ENCODE peak calls at places on chromosomes 13 and 19, in eight cellular contexts. One of them, this sample, is unnamed.

GRCh38 chr19:45467456-45468158 is at the start of gene FOSB:
- DNase-seq in HepG2: peak; percentile 87
- DNase-seq in GM12878: no peak
- DNase-seq in K562: peak; percentile 92
- DNase-seq in IMR-90: peak; percentile 92
- DNase-seq in A549: peak; percentile 98
- DNase-seq in H1: no peak
- DNase-seq in HCT116: peak; percentile 91
- DNase-seq in this sample: peak; percentile 96

GRCh38 chr19:24029941-24030636 is 56.9 kb upstream of the ZNF254 start:
- DNase-seq in H1: no peak
- DNase-seq in A549: no peak
- DNase-seq in GM12878: no peak
- DNase-seq in K562: no peak
- DNase-seq in IMR-90: no peak
- DNase-seq in HepG2: peak; percentile 25
- DNase-seq in HCT116: no peak
- DNase-seq in this sample: no peak

GRCh38 chr13:49532593-49532992 is 36.8 kb downstream of the PHF11 start:
- DNase-seq in A549: no peak
- DNase-seq in HepG2: no peak
- DNase-seq in HCT116: no peak
- DNase-seq in H1: no peak
- DNase-seq in IMR-90: no peak
- DNase-seq in GM12878: no peak
- DNase-seq in K562: no peak
- DNase-seq in this sample: no peak

GRCh38 chr19:4014541-4015491 is 7.3 kb downstream of the PIAS4 start:
- DNase-seq in HepG2: no peak
- DNase-seq in HCT116: no peak
- DNase-seq in IMR-90: no peak
- DNase-seq in GM12878: no peak
- DNase-seq in H1: no peak
- DNase-seq in K562: peak; percentile 64
- DNase-seq in A549: no peak
- DNase-seq in this sample: peak; percentile 70

GRCh38 chr19:47537493-47537892 is 22.6 kb upstream of the NAPA start:
- DNase-seq in HCT116: no peak
- DNase-seq in H1: no peak
- DNase-seq in GM12878: no peak
- DNase-seq in HepG2: no peak
- DNase-seq in IMR-90: no peak
- DNase-seq in A549: no peak
- DNase-seq in K562: no peak
- DNase-seq in this sample: no peak

GRCh38 chr19:38044267-38045111 is 137.5 kb downstream of the SIPA1L3 start:
- DNase-seq in K562: no peak
- DNase-seq in HCT116: no peak
- DNase-seq in HepG2: no peak
- DNase-seq in A549: peak; percentile 42
- DNase-seq in IMR-90: peak; percentile 68
- DNase-seq in H1: no peak
- DNase-seq in GM12878: no peak
- DNase-seq in this sample: no peak

GRCh38 chr13:98537740-98538139 is 39.2 kb downstream of the STK24 start:
- DNase-seq in K562: no peak
- DNase-seq in H1: no peak
- DNase-seq in GM12878: no peak
- DNase-seq in HepG2: no peak
- DNase-seq in IMR-90: no peak
- DNase-seq in A549: no peak
- DNase-seq in HCT116: no peak
- DNase-seq in this sample: no peak

GRCh38 chr13:91308299-91308698 is 39.2 kb upstream of the MIR17HG start:
- DNase-seq in K562: no peak
- DNase-seq in HCT116: no peak
- DNase-seq in IMR-90: no peak
- DNase-seq in H1: no peak
- DNase-seq in HepG2: no peak
- DNase-seq in A549: no peak
- DNase-seq in GM12878: no peak
- DNase-seq in this sample: no peak

GRCh38 chr13:74287672-74288169 is 153.5 kb upstream of the KLF12 start:
- DNase-seq in H1: no peak
- DNase-seq in K562: no peak
- DNase-seq in HCT116: no peak
- DNase-seq in GM12878: no peak
- DNase-seq in A549: peak; percentile 19
- DNase-seq in IMR-90: peak; percentile 64
- DNase-seq in HepG2: peak; percentile 89
- DNase-seq in this sample: peak; percentile 56

GRCh38 chr19:18791315-18791678 is 192 bp upstream of the COMP start:
- DNase-seq in HepG2: no peak
- DNase-seq in K562: no peak
- DNase-seq in HCT116: no peak
- DNase-seq in H1: no peak
- DNase-seq in IMR-90: no peak
- DNase-seq in GM12878: no peak
- DNase-seq in A549: no peak
- DNase-seq in this sample: no peak

GRCh38 chr19:18788782-18789421 is 2.2 kb downstream of the COMP start:
- DNase-seq in IMR-90: no peak
- DNase-seq in GM12878: no peak
- DNase-seq in HepG2: no peak
- DNase-seq in H1: no peak
- DNase-seq in A549: no peak
- DNase-seq in HCT116: no peak
- DNase-seq in K562: no peak
- DNase-seq in this sample: no peak

GRCh38 chr19:18789422-18789832 is 1.7 kb downstream of the COMP start:
- DNase-seq in H1: no peak
- DNase-seq in HCT116: no peak
- DNase-seq in K562: no peak
- DNase-seq in IMR-90: no peak
- DNase-seq in HepG2: no peak
- DNase-seq in A549: no peak
- DNase-seq in GM12878: no peak
- DNase-seq in this sample: no peak

GRCh38 chr19:18790566-18791314 is at the start of gene COMP:
- DNase-seq in IMR-90: no peak
- DNase-seq in GM12878: no peak
- DNase-seq in K562: no peak
- DNase-seq in HCT116: no peak
- DNase-seq in A549: no peak
- DNase-seq in H1: no peak
- DNase-seq in HepG2: no peak
- DNase-seq in this sample: no peak

GRCh38 chr19:18789883-18790565 is 1.1 kb downstream of the COMP start:
- DNase-seq in H1: peak; percentile 27
- DNase-seq in IMR-90: no peak
- DNase-seq in K562: peak; percentile 91
- DNase-seq in HCT116: no peak
- DNase-seq in A549: no peak
- DNase-seq in HepG2: no peak
- DNase-seq in GM12878: no peak
- DNase-seq in this sample: peak; percentile 69
- TF ChIP-seq RAD21 in H1: no peak
- TF ChIP-seq RAD21 in IMR-90: no peak
- TF ChIP-seq RAD21 in K562: no peak
- TF ChIP-seq RAD21 in HCT116: no peak
- TF ChIP-seq RAD21 in A549: no peak
- TF ChIP-seq RAD21 in HepG2: no peak
- TF ChIP-seq RAD21 in GM12878: no peak
- TF ChIP-seq RAD21 in this sample: no peak

DNA sequence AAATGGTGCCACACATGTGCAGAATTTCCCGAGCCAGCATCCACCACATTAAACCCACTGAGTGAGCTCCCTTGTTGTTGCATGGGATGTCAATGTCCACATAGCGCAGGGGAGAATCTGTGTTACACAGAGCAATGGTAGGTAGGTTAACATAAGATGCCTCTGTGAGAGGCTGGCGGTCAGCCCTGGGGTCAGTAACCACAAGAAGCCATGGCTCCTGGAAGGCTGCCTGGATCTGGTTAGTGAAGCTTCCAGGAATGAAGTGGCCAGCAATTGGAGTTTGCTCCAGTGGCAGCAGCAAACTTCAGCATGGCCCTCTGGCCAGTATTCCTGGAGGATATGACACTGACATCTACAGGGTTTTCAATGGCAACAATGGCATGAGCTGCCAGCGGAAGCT is 37.0 kb upstream of the PCDH9 start:
- DNase-seq in IMR-90: peak; percentile 35
- DNase-seq in K562: no peak
- DNase-seq in A549: no peak
- DNase-seq in HepG2: no peak
- DNase-seq in HCT116: no peak
- DNase-seq in H1: no peak
- DNase-seq in GM12878: no peak
- DNase-seq in this sample: no peak
- TF ChIP-seq RAD21 in IMR-90: no peak
- TF ChIP-seq RAD21 in K562: no peak
- TF ChIP-seq RAD21 in A549: no peak
- TF ChIP-seq RAD21 in HepG2: no peak
- TF ChIP-seq RAD21 in HCT116: no peak
- TF ChIP-seq RAD21 in H1: no peak
- TF ChIP-seq RAD21 in GM12878: no peak
- TF ChIP-seq RAD21 in this sample: no peak

GRCh38 chr19:9309139-9309973 is at the start of gene ZNF699:
- DNase-seq in IMR-90: peak; percentile 96
- DNase-seq in HepG2: peak; percentile 87
- DNase-seq in K562: peak; percentile 94
- DNase-seq in GM12878: peak; percentile 91
- DNase-seq in HCT116: peak; percentile 96
- DNase-seq in H1: peak; percentile 94
- DNase-seq in A549: peak; percentile 98
- DNase-seq in this sample: peak; percentile 95

GRCh38 chr19:9313756-9314155 is 4.1 kb upstream of the ZNF699 start:
- DNase-seq in H1: no peak
- DNase-seq in HepG2: no peak
- DNase-seq in A549: no peak
- DNase-seq in HCT116: no peak
- DNase-seq in K562: no peak
- DNase-seq in IMR-90: no peak
- DNase-seq in GM12878: no peak
- DNase-seq in this sample: no peak

GRCh38 chr19:9306443-9306842 is 3.2 kb downstream of the ZNF699 start:
- DNase-seq in GM12878: no peak
- DNase-seq in A549: no peak
- DNase-seq in HepG2: no peak
- DNase-seq in HCT116: no peak
- DNase-seq in K562: no peak
- DNase-seq in IMR-90: peak; percentile 76
- DNase-seq in H1: no peak
- DNase-seq in this sample: no peak

GRCh38 chr19:9308091-9308490 is 1.5 kb downstream of the ZNF699 start:
- DNase-seq in H1: no peak
- DNase-seq in HepG2: no peak
- DNase-seq in HCT116: no peak
- DNase-seq in K562: no peak
- DNase-seq in A549: no peak
- DNase-seq in GM12878: no peak
- DNase-seq in IMR-90: no peak
- DNase-seq in this sample: no peak

DNA sequence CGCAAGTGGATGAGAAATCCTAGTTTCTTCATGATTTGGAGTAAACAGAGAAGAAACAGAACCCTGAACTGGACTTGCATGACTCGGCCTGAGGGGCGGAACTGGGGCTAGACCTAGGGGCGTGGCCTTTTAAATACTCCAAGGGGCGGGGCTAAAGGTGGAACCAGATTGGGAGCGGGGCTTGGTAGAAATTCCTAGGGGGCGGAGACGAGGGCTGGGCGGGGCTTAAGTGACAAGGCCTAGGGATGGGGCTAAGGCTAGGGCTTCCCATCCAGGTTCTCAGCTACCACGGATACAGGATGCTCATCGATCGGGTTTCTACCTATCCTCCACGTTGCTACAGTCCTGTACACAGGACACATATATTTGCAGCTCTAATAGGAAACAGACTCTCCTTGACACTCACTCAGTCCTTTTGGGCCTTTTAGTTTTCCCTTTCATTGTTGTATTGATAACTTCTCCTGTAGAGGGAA is 372 bp upstream of the ZNF699 start:
- DNase-seq in H1: peak; percentile 88
- DNase-seq in GM12878: no peak
- DNase-seq in A549: peak; percentile 94
- DNase-seq in HepG2: no peak
- DNase-seq in HCT116: peak; percentile 91
- DNase-seq in IMR-90: peak; percentile 84
- DNase-seq in K562: peak; percentile 92
- DNase-seq in this sample: peak; percentile 92
- TF ChIP-seq RAD21 in H1: no peak
- TF ChIP-seq RAD21 in GM12878: no peak
- TF ChIP-seq RAD21 in A549: no peak
- TF ChIP-seq RAD21 in HepG2: no peak
- TF ChIP-seq RAD21 in HCT116: no peak
- TF ChIP-seq RAD21 in IMR-90: no peak
- TF ChIP-seq RAD21 in K562: no peak
- TF ChIP-seq RAD21 in this sample: no peak

GRCh38 chr13:46149272-46150133 is 32.5 kb downstream of the LCP1 start:
- DNase-seq in K562: no peak
- DNase-seq in HCT116: no peak
- DNase-seq in H1: no peak
- DNase-seq in GM12878: no peak
- DNase-seq in A549: no peak
- DNase-seq in HepG2: no peak
- DNase-seq in IMR-90: peak; percentile 12
- DNase-seq in this sample: no peak

GRCh38 chr13:46145950-46146349 is 36.0 kb downstream of the LCP1 start:
- DNase-seq in A549: no peak
- DNase-seq in IMR-90: no peak
- DNase-seq in HepG2: no peak
- DNase-seq in K562: no peak
- DNase-seq in HCT116: no peak
- DNase-seq in H1: no peak
- DNase-seq in GM12878: no peak
- DNase-seq in this sample: no peak

GRCh38 chr13:46150134-46150693 is 31.8 kb downstream of the LCP1 start:
- DNase-seq in H1: no peak
- DNase-seq in GM12878: no peak
- DNase-seq in HepG2: no peak
- DNase-seq in A549: no peak
- DNase-seq in IMR-90: no peak
- DNase-seq in HCT116: no peak
- DNase-seq in K562: no peak
- DNase-seq in this sample: no peak

GRCh38 chr13:46143239-46143701 is 38.4 kb upstream of the CPB2 start:
- DNase-seq in HCT116: no peak
- DNase-seq in K562: no peak
- DNase-seq in H1: no peak
- DNase-seq in HepG2: peak; percentile 99
- DNase-seq in GM12878: no peak
- DNase-seq in A549: peak; percentile 69
- DNase-seq in IMR-90: no peak
- DNase-seq in this sample: no peak

DNA sequence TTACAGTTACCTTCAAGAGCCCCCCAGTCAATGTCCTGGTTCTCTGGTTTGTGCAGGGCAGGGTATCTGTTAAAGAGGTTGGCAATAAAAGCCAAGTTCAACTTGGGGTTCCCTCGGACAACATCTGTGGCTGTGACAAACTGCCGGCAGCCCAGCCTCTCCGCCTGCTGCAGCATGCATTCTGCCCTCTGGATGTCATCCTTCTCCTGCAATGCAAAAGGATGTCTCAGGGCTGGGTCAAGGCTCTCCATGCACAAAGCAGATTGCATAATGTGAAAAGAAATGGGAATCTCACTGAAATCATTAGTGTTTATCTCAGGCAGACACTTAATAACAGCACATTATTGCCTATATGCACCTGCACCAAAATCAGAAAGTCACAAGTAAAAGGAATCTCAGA is 35.1 kb downstream of the LCP1 start:
- DNase-seq in K562: no peak
- DNase-seq in IMR-90: no peak
- DNase-seq in HepG2: peak; percentile 56
- DNase-seq in H1: no peak
- DNase-seq in A549: peak; percentile 30
- DNase-seq in GM12878: no peak
- DNase-seq in HCT116: no peak
- DNase-seq in this sample: peak; percentile 42
- TF ChIP-seq RAD21 in K562: peak; percentile 12
- TF ChIP-seq RAD21 in IMR-90: no peak
- TF ChIP-seq RAD21 in HepG2: peak; percentile 84
- TF ChIP-seq RAD21 in H1: peak; percentile 84
- TF ChIP-seq RAD21 in A549: peak; percentile 50
- TF ChIP-seq RAD21 in GM12878: no peak
- TF ChIP-seq RAD21 in HCT116: peak; percentile 51
- TF ChIP-seq RAD21 in this sample: peak; percentile 62

This sample was measured in SK-N-SH.